ENCODE peak calls at places on chromosome 21, in eight cellular contexts. G, Q, M, T, R, S, K and O are unnamed samples.

GRCh38 chr21:40231979-40232378 is 364.7 kb downstream of the PCP4 start:
- DNase-seq in K (no peak), S (no peak), R (no peak), T (no peak), G (no peak), M (no peak), Q (no peak), O (no peak)

GRCh38 chr21:29217818-29218252 is 80.9 kb upstream of the BACH1 start:
- DNase-seq in Q (peak), M (no peak), R (no peak), K (no peak), G (no peak), S (peak), T (peak), O (peak)

GRCh38 chr21:38228115-38228514 is 28.7 kb upstream of the KCNJ15 start:
- DNase-seq in Q (no peak), K (no peak), M (no peak), G (no peak), T (no peak), R (no peak), S (no peak), O (no peak)

GRCh38 chr21:41641821-41642368 is 125.0 kb downstream of the RIPK4 start:
- DNase-seq in G (peak), M (no peak), Q (peak), K (no peak), R (no peak), S (peak), T (peak), O (peak)

GRCh38 chr21:25862596-25862995 is 127.8 kb downstream of the GABPA start:
- DNase-seq in M (peak), Q (peak), R (no peak), G (no peak), K (no peak), S (peak), T (peak), O (peak)

GRCh38 chr21:39805983-39806382 is 61.0 kb downstream of the IGSF5 start:
- DNase-seq in T (no peak), Q (no peak), R (no peak), S (no peak), K (no peak), M (no peak), G (no peak), O (no peak)

GRCh38 chr21:25568230-25568629 is 39.1 kb downstream of the MRPL39 start:
- DNase-seq in S (peak), T (peak), M (no peak), G (no peak), Q (peak), K (no peak), R (no peak), O (peak)

GRCh38 chr21:40356644-40357043 is 489.4 kb downstream of the PCP4 start:
- DNase-seq in S (no peak), K (no peak), Q (no peak), T (no peak), M (no peak), G (no peak), R (no peak), O (no peak)

GRCh38 chr21:14866859-14867560 is 197.8 kb downstream of the NRIP1 start:
- DNase-seq in S (no peak), R (no peak), T (no peak), G (no peak), Q (no peak), K (no peak), M (no peak), O (no peak)

GRCh38 chr21:34078915-34079314 is 5.5 kb downstream of the MRPS6 start:
- DNase-seq in Q (no peak), G (no peak), T (no peak), R (peak), S (no peak), M (no peak), K (no peak), O (no peak)

GRCh38 chr21:26469789-26470188 is 103.3 kb downstream of the CYYR1 start:
- DNase-seq in M (no peak), T (peak), G (no peak), K (no peak), Q (peak), R (no peak), S (peak), O (peak)

GRCh38 chr21:30408782-30409494 is 13.1 kb downstream of the KRTAP13-1 start:
- DNase-seq in M (peak), S (peak), T (peak), R (no peak), G (no peak), K (peak), Q (peak), O (peak)

GRCh38 chr21:24716306-24716918 is 890.9 kb downstream of the MRPL39 start:
- DNase-seq in M (no peak), K (no peak), T (no peak), S (peak), Q (peak), G (no peak), R (no peak), O (peak)

GRCh38 chr21:17469727-17470126 is 43.1 kb upstream of the CXADR start:
- DNase-seq in S (no peak), G (no peak), R (no peak), Q (no peak), M (no peak), T (no peak), K (no peak), O (no peak)

GRCh38 chr21:39885119-39885848 is 18.0 kb downstream of the PCP4 start:
- DNase-seq in Q (peak), G (peak), R (no peak), M (no peak), K (no peak), S (no peak), T (no peak), O (no peak)

GRCh38 chr21:31744162-31744800 is 12.4 kb upstream of the SCAF4 start:
- DNase-seq in R (no peak), Q (no peak), K (no peak), G (no peak), M (no peak), S (no peak), T (no peak), O (peak)

GRCh38 chr21:38263493-38263892 is 6.7 kb downstream of the KCNJ15 start:
- DNase-seq in R (no peak), M (no peak), S (peak), K (no peak), Q (no peak), G (no peak), T (peak), O (peak)

GRCh38 chr21:42834730-42835191 is 44.6 kb downstream of the WDR4 start:
- DNase-seq in M (peak), Q (no peak), S (no peak), G (peak), R (peak), K (no peak), T (no peak), O (no peak)

GRCh38 chr21:38875694-38876492 is 70.2 kb downstream of the ETS2 start:
- DNase-seq in Q (no peak), R (no peak), T (peak), S (peak), K (no peak), G (no peak), M (no peak), O (no peak)

GRCh38 chr21:25313891-25314646 is 293.2 kb downstream of the MRPL39 start:
- DNase-seq in G (no peak), R (no peak), Q (peak), S (peak), M (no peak), T (peak), K (no peak), O (peak)

GRCh38 chr21:42348762-42349161 is 2.0 kb downstream of the TFF2 start:
- DNase-seq in T (no peak), R (peak), K (no peak), G (no peak), Q (no peak), S (no peak), M (no peak), O (no peak)

GRCh38 chr21:38800924-38801744 is 4.6 kb upstream of the ETS2 start:
- DNase-seq in Q (no peak), G (no peak), K (no peak), S (no peak), M (no peak), R (no peak), T (no peak), O (no peak)

GRCh38 chr21:21268885-21269284 is 270.7 kb downstream of the NCAM2 start:
- DNase-seq in G (no peak), T (no peak), Q (no peak), S (no peak), M (no peak), R (no peak), K (no peak), O (no peak)

GRCh38 chr21:29613021-29613420 is 314.3 kb downstream of the BACH1 start:
- DNase-seq in G (no peak), T (peak), R (no peak), S (peak), K (no peak), M (peak), Q (peak), O (peak)

GRCh38 chr21:26513212-26513611 is 59.9 kb downstream of the CYYR1 start:
- DNase-seq in S (peak), G (no peak), M (no peak), K (no peak), R (no peak), T (peak), Q (peak), O (peak)

GRCh38 chr21:14482165-14482564 is 64.0 kb downstream of the SAMSN1 start:
- DNase-seq in S (no peak), Q (no peak), M (no peak), G (no peak), T (no peak), R (no peak), K (no peak), O (no peak)

GRCh38 chr21:29827236-29827635 is 112.6 kb downstream of the GRIK1 start:
- DNase-seq in M (no peak), Q (no peak), K (no peak), T (no peak), G (no peak), S (peak), R (no peak), O (peak)

GRCh38 chr21:23936224-23936623 is 1671.1 kb downstream of the MRPL39 start:
- DNase-seq in T (peak), G (no peak), R (no peak), K (no peak), S (peak), M (peak), Q (peak), O (peak)

GRCh38 chr21:42547906-42548365 is 34.3 kb downstream of the SLC37A1 start:
- DNase-seq in G (no peak), S (no peak), T (no peak), R (no peak), K (no peak), M (no peak), Q (no peak), O (no peak)

GRCh38 chr21:29718081-29718815 is 221.5 kb downstream of the GRIK1 start:
- DNase-seq in G (no peak), S (peak), M (no peak), T (peak), R (no peak), Q (no peak), K (no peak), O (peak)

GRCh38 chr21:17679002-17679600 is 66.4 kb upstream of the BTG3 start:
- DNase-seq in Q (peak), R (no peak), S (peak), K (no peak), T (peak), G (no peak), M (peak), O (peak)

GRCh38 chr21:31873275-31873695 is 465 bp downstream of the HUNK start:
- DNase-seq in S (no peak), T (no peak), Q (no peak), M (no peak), G (no peak), K (no peak), R (no peak), O (no peak)

GRCh38 chr21:29424728-29425127 is 126.0 kb downstream of the BACH1 start:
- DNase-seq in Q (no peak), G (no peak), K (no peak), S (no peak), R (no peak), M (no peak), T (no peak), O (no peak)

GRCh38 chr21:14752006-14752909 is 206.1 kb upstream of the SAMSN1 start:
- DNase-seq in M (no peak), K (no peak), T (no peak), Q (no peak), R (no peak), G (no peak), S (no peak), O (no peak)

GRCh38 chr21:8994640-8995511 is 1526.5 kb upstream of the TPTE start:
- DNase-seq in Q (no peak), K (no peak), S (no peak), R (no peak), T (no peak), G (no peak), M (peak), O (no peak)

GRCh38 chr21:27759091-27759659 is 792.3 kb upstream of the ADAMTS5 start:
- DNase-seq in K (no peak), G (peak), M (no peak), Q (no peak), R (peak), S (peak), T (no peak), O (no peak)
- TF ChIP-seq CTCF in K (no peak), G (peak), M (no peak), Q (peak), R (peak), S (peak), T (peak), O (peak)

GRCh38 chr21:45129231-45129923 is 55.0 kb downstream of the ADARB1 start:
- DNase-seq in K (no peak), R (no peak), S (peak), G (no peak), M (peak), Q (no peak), T (peak), O (no peak)

GRCh38 chr21:45131537-45131999 is 57.2 kb downstream of the ADARB1 start:
- DNase-seq in T (no peak), S (no peak), G (no peak), R (no peak), Q (no peak), K (no peak), M (no peak), O (no peak)

GRCh38 chr21:45128613-45129226 is 54.3 kb downstream of the ADARB1 start:
- DNase-seq in R (peak), T (peak), S (peak), M (no peak), Q (peak), G (peak), K (peak), O (peak)

GRCh38 chr21:45127937-45128336 is 53.6 kb downstream of the ADARB1 start:
- DNase-seq in S (no peak), M (no peak), Q (no peak), K (no peak), R (no peak), T (no peak), G (no peak), O (no peak)

GRCh38 chr21:45130324-45130774 is 56.0 kb downstream of the ADARB1 start:
- DNase-seq in R (no peak), S (peak), M (no peak), G (no peak), K (no peak), Q (peak), T (peak), O (peak)
- H3K4me3 ChIP-seq in R (no peak), S (peak), M (no peak), G (peak), K (no peak), Q (peak), T (peak), O (peak)

DNA sequence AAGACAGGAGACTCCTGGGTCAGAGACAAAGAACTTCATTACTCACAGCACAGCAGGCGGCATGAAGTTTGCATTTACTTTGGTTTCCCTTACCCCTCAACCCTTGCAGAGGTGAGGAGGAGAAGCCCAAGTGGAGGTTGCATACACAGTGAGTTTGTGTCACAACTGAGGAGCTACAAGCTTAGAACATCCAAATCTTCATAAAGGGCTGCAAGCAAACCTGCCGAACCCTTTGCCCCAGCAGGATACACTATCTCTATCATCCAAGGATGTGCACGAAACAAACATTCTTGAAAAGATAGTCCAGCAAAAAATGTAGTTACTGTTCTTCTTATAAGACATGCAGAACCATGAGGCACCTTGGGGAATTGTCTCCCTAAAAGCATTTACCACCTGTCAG is 493.5 kb downstream of the SETD4 start:
- DNase-seq in T (no peak), R (no peak), M (no peak), S (no peak), G (no peak), K (no peak), Q (no peak), O (no peak)
- TF ChIP-seq CTCF in T (no peak), R (no peak), M (no peak), S (no peak), G (no peak), K (no peak), Q (no peak), O (no peak)

DNA sequence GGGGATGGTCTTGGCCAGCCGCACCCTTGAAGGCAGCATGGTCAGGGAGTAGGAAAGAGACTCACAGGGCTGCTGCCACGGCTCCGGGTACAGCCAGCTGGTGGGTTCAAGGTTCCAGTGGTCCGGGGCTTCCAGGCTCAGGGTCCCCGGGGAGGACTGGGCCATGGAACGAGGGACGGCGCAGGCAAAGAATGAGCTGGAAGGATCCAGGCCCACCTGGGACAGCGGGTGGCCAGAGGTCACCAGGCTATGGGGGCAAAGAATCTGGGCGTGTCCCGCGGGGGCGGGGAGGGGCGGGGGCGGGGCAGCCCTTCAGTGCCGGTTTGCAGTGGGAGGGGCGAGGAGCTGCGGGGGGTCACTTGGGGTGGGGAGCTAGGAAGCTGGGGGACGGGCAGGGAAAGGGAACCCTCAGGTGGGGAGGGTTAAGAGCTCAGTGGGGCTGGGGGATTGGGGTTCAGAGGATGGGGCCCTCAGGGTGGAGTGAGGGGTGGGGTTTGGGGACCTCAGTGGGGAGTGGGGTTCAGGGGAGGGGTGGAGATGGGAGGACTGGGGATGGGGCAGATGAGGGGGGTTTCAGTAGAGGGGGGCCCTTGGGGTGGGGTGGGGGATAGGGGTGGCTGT is at the start of gene DNMT3L:
- DNase-seq in Q (no peak), G (no peak), K (no peak), T (no peak), M (peak), S (no peak), R (no peak), O (no peak)
- H3K4me3 ChIP-seq in Q (no peak), G (no peak), K (no peak), T (no peak), M (no peak), S (no peak), R (no peak), O (no peak)

DNA sequence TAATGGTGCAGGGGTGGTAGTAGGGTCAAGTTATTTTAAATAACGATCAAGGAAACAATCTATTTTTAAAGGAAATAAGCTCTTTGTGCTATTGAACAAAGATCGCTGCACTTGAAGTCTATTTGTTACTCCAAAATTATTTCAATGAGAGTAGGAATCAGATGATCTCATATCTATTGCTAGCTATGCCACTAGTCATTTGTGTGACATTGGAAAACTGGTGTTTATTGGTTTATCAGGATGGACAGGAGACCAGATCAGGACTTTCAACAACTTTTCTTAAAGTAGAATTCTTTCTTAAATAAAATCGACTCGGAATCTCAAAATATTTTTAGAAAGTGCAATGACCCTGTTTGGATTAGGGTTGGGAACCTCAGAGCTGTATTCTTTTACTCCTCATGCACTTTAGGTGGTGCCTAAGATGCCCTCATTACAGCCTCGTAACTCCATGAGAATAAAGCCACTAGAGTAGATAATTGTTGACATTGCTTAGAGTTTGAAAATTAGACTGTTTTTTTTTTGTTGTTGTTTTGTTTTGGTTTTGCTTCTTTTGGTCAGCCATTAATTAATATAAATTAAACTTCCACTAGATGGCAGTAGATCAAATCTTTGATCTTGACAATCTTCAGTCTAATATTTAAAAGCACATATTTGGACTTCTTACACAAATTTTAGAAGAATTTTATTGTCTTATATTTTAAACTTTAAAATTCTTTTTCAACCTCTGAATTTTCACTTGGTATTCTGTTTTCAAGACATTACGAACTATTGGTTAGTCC is 352.4 kb downstream of the USP25 start:
- DNase-seq in R (no peak), S (peak), G (no peak), Q (no peak), M (no peak), T (peak), K (no peak), O (peak)
- TF ChIP-seq CTCF in R (peak), S (no peak), G (peak), Q (no peak), M (peak), T (peak), K (no peak), O (peak)

GRCh38 chr21:33025471-33026298 is at the start of gene OLIG2:
- DNase-seq in Q (no peak), K (no peak), T (no peak), S (no peak), G (peak), R (no peak), M (peak), O (no peak)
- H3K4me3 ChIP-seq in Q (no peak), K (no peak), T (no peak), S (no peak), G (peak), R (no peak), M (no peak), O (no peak)

DNA sequence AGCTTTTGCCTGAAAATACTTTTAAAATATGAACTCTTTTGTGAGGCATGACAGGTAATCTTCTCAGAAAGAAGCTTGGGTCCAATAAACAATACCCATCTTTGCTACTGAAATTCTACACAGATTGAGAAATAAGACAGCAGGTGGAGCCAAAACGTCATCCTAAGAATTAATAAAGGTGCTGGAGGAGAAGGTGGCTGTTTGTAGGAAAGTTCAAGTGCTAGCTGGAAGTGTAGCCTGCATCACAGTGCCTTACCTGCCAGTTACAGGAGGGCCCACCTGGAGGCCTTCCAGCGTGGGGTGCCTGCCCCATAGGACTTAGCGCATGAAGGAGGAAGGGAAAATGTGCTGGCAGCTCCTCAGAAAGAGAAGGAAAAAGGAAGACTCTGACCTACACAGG is 93.7 kb downstream of the TTC3 start:
- DNase-seq in M (no peak), S (no peak), Q (peak), T (peak), K (no peak), G (no peak), R (no peak), O (no peak)
- TF ChIP-seq CTCF in M (peak), S (no peak), Q (no peak), T (no peak), K (no peak), G (peak), R (peak), O (peak)